ENCODE peak calls at places on chromosomes 6 and 20, in four cellular contexts. One of them, this sample, is unnamed.

GRCh38 chr6:125957845-125958244 is 1.3 kb downstream of the HINT3 start:
- DNase-seq in HCT116: no peak
- DNase-seq in hepatocyte: peak; percentile 62
- DNase-seq in PC-9: peak; percentile 79
- DNase-seq in this sample: no peak

GRCh38 chr6:137867685-137868509 is 838 bp downstream of the TNFAIP3 start:
- DNase-seq in HCT116: no peak
- DNase-seq in hepatocyte: no peak
- DNase-seq in PC-9: peak; percentile 32
- DNase-seq in this sample: peak; percentile 87

GRCh38 chr6:128244751-128245405 is 275.5 kb downstream of the PTPRK start:
- DNase-seq in HCT116: no peak
- DNase-seq in hepatocyte: no peak
- DNase-seq in PC-9: no peak
- DNase-seq in this sample: no peak

GRCh38 chr6:154154389-154154967 is 115.4 kb downstream of the OPRM1 start:
- DNase-seq in HCT116: peak; percentile 62
- DNase-seq in hepatocyte: peak; percentile 88
- DNase-seq in PC-9: peak; percentile 36
- DNase-seq in this sample: peak; percentile 66

GRCh38 chr20:50475879-50476292 is 34.3 kb upstream of the PTPN1 start:
- DNase-seq in HCT116: no peak
- DNase-seq in hepatocyte: no peak
- DNase-seq in PC-9: peak; percentile 65
- DNase-seq in this sample: no peak

GRCh38 chr6:110562316-110562915 is 86.0 kb upstream of the SLC22A16 start:
- DNase-seq in HCT116: no peak
- DNase-seq in hepatocyte: no peak
- DNase-seq in PC-9: no peak
- DNase-seq in this sample: no peak

GRCh38 chr6:16819752-16820151 is 58.5 kb upstream of the ATXN1 start:
- DNase-seq in HCT116: no peak
- DNase-seq in hepatocyte: no peak
- DNase-seq in PC-9: peak; percentile 44
- DNase-seq in this sample: no peak

GRCh38 chr6:162940426-162940825 is 212.7 kb downstream of the PACRG start:
- DNase-seq in HCT116: no peak
- DNase-seq in hepatocyte: no peak
- DNase-seq in PC-9: no peak
- DNase-seq in this sample: no peak

DNA sequence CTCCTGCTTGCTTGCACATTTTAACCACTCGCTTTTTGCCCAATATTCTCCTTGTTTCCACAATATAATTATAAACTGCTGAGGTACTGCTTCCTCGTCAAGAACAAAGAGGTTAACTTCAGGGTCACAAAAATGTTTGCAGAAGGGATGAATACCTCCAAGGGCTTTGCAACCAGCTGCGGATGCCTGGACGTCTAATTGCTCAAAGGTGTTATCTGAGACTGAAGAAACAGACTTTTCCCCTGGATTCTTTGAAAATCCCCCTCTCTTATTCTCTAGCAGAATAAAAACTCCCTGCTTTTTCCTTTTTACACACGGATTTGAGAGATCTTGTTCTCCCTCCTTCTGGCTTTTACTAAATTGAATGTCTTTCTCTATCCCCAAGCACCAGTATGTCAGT is 395 bp upstream of the SMPDL3A start:
- DNase-seq in HCT116: no peak
- DNase-seq in hepatocyte: no peak
- DNase-seq in PC-9: no peak
- DNase-seq in this sample: no peak
- H3K27ac ChIP-seq in HCT116: peak overlapping the region; percentile 74
- H3K27ac ChIP-seq in hepatocyte: peak overlapping the region; percentile 96
- H3K27ac ChIP-seq in PC-9: peak overlapping the region; percentile 64
- H3K27ac ChIP-seq in this sample: no peak overlapping the region

GRCh38 chr6:142193621-142194020 is 46.6 kb downstream of the VTA1 start:
- DNase-seq in HCT116: no peak
- DNase-seq in hepatocyte: no peak
- DNase-seq in PC-9: no peak
- DNase-seq in this sample: no peak

GRCh38 chr6:142192343-142192742 is 45.3 kb downstream of the VTA1 start:
- DNase-seq in HCT116: no peak
- DNase-seq in hepatocyte: no peak
- DNase-seq in PC-9: no peak
- DNase-seq in this sample: no peak

GRCh38 chr6:142200846-142201628 is 54.0 kb downstream of the VTA1 start:
- DNase-seq in HCT116: no peak
- DNase-seq in hepatocyte: no peak
- DNase-seq in PC-9: no peak
- DNase-seq in this sample: no peak

DNA sequence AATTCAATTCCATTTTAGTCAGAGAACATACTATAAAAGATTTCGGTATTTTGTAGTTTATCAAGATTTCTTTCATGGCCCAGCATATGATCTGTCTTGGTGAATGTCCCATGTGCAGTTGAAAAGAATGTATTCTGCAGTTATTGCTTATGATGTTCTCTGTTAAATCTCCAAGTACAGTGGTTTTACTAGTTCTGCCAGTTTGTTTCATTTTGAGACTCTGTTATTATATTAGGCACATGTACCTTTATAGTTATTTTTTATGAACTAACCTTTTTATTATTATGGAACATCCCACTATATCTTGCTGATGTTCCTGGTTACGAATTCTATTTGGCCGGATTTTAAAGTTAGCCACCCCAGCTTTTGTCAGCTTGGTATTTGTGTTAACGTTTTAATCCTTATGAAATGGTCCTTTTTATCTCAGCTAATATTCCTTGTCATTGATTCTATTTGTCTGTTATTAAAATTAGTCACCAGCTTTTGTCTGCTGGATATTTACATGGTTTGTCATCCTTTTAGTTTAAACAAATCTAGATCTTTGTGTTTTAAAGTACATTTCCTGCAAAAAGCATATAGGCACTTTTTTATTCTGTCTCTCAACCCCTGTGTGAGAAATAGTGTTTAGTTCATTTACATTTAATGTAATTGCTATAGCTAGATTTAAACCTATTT is 48.9 kb downstream of the VTA1 start:
- DNase-seq in HCT116: no peak
- DNase-seq in hepatocyte: no peak
- DNase-seq in PC-9: no peak
- DNase-seq in this sample: no peak
- H3K9me2 ChIP-seq in HCT116: no peaks in the 10 kb centered on the region
- H3K9me2 ChIP-seq in hepatocyte: no peaks in the 10 kb centered on the region
- H3K9me2 ChIP-seq in PC-9: no peaks in the 10 kb centered on the region
- H3K9me2 ChIP-seq in this sample: no peaks in the 10 kb centered on the region

GRCh38 chr6:6912841-6913240 is 194.9 kb upstream of the RREB1 start:
- DNase-seq in HCT116: no peak
- DNase-seq in hepatocyte: no peak
- DNase-seq in PC-9: no peak
- DNase-seq in this sample: no peak
- H3K27ac ChIP-seq in HCT116: no peak overlapping the region
- H3K27ac ChIP-seq in hepatocyte: no peak overlapping the region
- H3K27ac ChIP-seq in PC-9: no peak overlapping the region
- H3K27ac ChIP-seq in this sample: no peak overlapping the region

DNA sequence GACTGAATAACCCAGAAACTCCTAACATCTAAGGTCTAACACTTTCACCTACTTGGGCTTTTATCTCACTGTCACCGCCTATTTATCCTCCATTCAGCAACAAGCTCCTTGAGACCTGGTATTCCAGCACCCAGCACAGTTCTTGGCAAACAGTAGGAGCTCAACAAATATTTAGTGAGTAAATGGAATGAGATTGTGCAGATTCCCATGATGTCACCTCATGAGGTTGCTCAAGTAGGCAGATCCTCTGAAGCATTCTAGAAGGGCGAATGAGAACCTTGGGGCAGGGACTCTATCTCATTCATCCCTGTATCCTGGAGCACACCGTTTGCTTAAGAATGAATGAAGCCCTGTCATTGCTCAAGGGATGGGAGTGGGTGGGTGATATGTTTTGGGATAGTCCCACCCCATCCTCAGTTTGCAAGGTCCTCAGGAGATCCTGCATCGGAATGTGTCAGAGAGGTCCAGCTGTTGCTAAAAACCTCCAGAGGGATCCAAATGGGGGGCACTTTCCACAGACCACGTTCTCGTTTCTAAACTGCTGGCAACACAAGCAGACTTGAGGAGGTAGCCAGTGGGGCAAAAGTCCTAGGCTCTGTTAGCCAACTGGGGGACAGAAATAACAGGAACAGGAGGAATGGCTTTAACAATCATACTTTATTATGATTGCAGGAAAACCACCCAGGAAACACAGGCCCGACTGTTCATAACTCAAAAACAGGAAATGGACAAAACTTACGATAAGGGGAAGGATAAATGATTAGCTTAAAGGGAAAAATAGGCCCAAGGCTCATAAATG is 42.0 kb downstream of the EDN1 start:
- DNase-seq in HCT116: no peak
- DNase-seq in hepatocyte: peak; percentile 80
- DNase-seq in PC-9: peak; percentile 94
- DNase-seq in this sample: no peak
- H3K9me2 ChIP-seq in HCT116: no peaks in the 10 kb centered on the region
- H3K9me2 ChIP-seq in hepatocyte: no peaks in the 10 kb centered on the region
- H3K9me2 ChIP-seq in PC-9: no peaks in the 10 kb centered on the region
- H3K9me2 ChIP-seq in this sample: no peaks in the 10 kb centered on the region

GRCh38 chr6:169707772-169708171 is 5.8 kb downstream of the C6orf120 start:
- DNase-seq in HCT116: no peak
- DNase-seq in hepatocyte: no peak
- DNase-seq in PC-9: no peak
- DNase-seq in this sample: peak; percentile 10

GRCh38 chr6:169700296-169700695 is 1.5 kb downstream of the WDR27 start:
- DNase-seq in HCT116: no peak
- DNase-seq in hepatocyte: peak; percentile 53
- DNase-seq in PC-9: no peak
- DNase-seq in this sample: no peak

GRCh38 chr6:169702640-169703246 is 817 bp downstream of the C6orf120 start:
- DNase-seq in HCT116: no peak
- DNase-seq in hepatocyte: peak; percentile 53
- DNase-seq in PC-9: peak; percentile 44
- DNase-seq in this sample: peak; percentile 50

GRCh38 chr6:169701218-169701952 is 444 bp downstream of the WDR27 start:
- DNase-seq in HCT116: no peak
- DNase-seq in hepatocyte: no peak
- DNase-seq in PC-9: no peak
- DNase-seq in this sample: peak; percentile 51

DNA sequence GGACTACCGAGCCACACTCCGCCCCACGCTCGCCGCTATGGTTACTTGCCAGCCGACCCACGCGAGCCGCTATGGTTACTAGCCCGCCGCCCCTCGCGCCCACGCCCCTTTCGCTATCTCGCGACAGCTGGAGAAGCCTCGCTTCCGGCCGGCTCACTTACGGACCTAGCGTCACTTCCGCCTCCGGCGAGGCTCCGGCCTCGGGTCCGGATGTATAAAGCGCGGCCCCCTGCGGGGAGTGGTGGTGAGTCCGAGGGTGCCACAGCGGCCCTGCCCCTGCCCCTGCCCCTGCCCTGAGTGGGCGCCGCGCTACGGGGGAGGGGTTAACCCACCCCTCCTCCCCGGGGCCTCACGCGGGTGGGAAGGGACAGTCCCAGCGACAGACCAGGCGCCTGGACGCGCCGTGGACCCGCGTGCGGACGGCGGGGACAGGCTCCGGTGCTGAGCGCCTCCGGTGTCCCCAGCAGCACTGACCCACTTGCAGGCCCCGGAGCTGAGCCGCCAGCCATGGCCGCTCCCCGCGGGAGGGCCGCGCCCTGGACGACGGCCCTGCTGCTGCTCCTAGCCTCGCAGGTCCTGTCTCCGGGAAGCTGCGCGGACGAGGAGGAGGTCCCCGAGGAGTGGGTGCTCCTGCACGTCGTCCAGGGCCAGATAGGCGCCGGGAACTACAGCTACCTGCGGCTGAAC is at the start of the genes C6orf120 and WDR27:
- DNase-seq in HCT116: peak; percentile 91
- DNase-seq in hepatocyte: peak; percentile 98
- DNase-seq in PC-9: peak; percentile 86
- DNase-seq in this sample: peak; percentile 98
- H3K27ac ChIP-seq in HCT116: peak within 1 kb of the TSS; percentile 99
- H3K27ac ChIP-seq in hepatocyte: peak within 1 kb of the TSS; percentile 96
- H3K27ac ChIP-seq in PC-9: peak within 1 kb of the TSS; percentile 76
- H3K27ac ChIP-seq in this sample: peak within 1 kb of the TSS; percentile 63

GRCh38 chr6:19245656-19246055 is 591.5 kb upstream of the ID4 start:
- DNase-seq in HCT116: no peak
- DNase-seq in hepatocyte: no peak
- DNase-seq in PC-9: no peak
- DNase-seq in this sample: no peak
- H3K9me2 ChIP-seq in HCT116: no peaks in the 10 kb centered on the region
- H3K9me2 ChIP-seq in hepatocyte: no peaks in the 10 kb centered on the region
- H3K9me2 ChIP-seq in PC-9: no peaks in the 10 kb centered on the region
- H3K9me2 ChIP-seq in this sample: no peaks in the 10 kb centered on the region

This sample was measured in OCI-LY7.